ENCODE peak calls at places on chromosomes 1 and 21, in ten cellular contexts. X, I, V, H, Z, P, T, M, L and W are unnamed samples.

GRCh38 chr21:45994738-45995685 is 13.4 kb downstream of the COL6A1 start:
- DNase-seq in T (no peak), V (no peak), I (no peak), H (peak), L (no peak), X (no peak), M (no peak), P (no peak), Z (no peak), W (peak)

GRCh38 chr21:37631319-37632117 is 264.9 kb downstream of the DYRK1A start:
- DNase-seq in I (no peak), P (no peak), X (no peak), H (no peak), V (peak), Z (peak), M (peak), L (no peak), T (no peak), W (no peak)

GRCh38 chr1:103561612-103562395 is 9.6 kb upstream of the AMY2B start:
- DNase-seq in I (peak), V (no peak), P (no peak), H (no peak), L (peak), M (no peak), X (no peak), T (no peak), Z (no peak), W (no peak)

GRCh38 chr1:56590520-56591011 is 11.2 kb upstream of the PLPP3 start:
- DNase-seq in X (no peak), V (no peak), I (peak), P (no peak), T (no peak), L (peak), Z (no peak), H (no peak), M (no peak), W (no peak)

GRCh38 chr1:177278626-177279390 is 108.0 kb downstream of the BRINP2 start:
- DNase-seq in H (no peak), L (peak), P (no peak), X (no peak), Z (no peak), V (peak), I (peak), T (no peak), M (peak), W (no peak)

GRCh38 chr1:19676438-19676922 is 11.8 kb downstream of the HTR6 start:
- DNase-seq in L (peak), P (no peak), I (peak), M (peak), X (no peak), H (peak), T (no peak), Z (peak), V (peak), W (no peak)

GRCh38 chr1:151056574-151056973 is 2.8 kb downstream of the CDC42SE1 start:
- DNase-seq in H (no peak), V (no peak), M (no peak), I (no peak), T (no peak), P (no peak), Z (no peak), X (no peak), L (no peak), W (peak)

GRCh38 chr1:117657031-117657430 is 51.2 kb downstream of the TENT5C start:
- DNase-seq in T (peak), I (peak), H (no peak), P (no peak), V (peak), L (peak), X (no peak), Z (no peak), M (peak), W (no peak)

GRCh38 chr1:54566438-54567141 is 18.6 kb downstream of the ACOT11 start:
- DNase-seq in M (no peak), X (no peak), H (no peak), T (no peak), P (no peak), L (no peak), V (peak), Z (no peak), I (no peak), W (no peak)

GRCh38 chr1:29812397-29813135 is 576.2 kb downstream of the PTPRU start:
- DNase-seq in V (no peak), H (no peak), X (no peak), Z (no peak), I (no peak), L (no peak), T (no peak), P (no peak), M (no peak), W (peak)

GRCh38 chr1:243930822-243931671 is 81.0 kb upstream of the AKT3 start:
- DNase-seq in M (no peak), I (no peak), X (no peak), L (peak), P (no peak), T (no peak), V (no peak), Z (no peak), H (no peak), W (no peak)

GRCh38 chr21:38346286-38346685 is 89.5 kb downstream of the KCNJ15 start:
- DNase-seq in L (no peak), P (no peak), T (no peak), I (no peak), V (no peak), M (no peak), Z (no peak), H (no peak), X (no peak), W (no peak)

GRCh38 chr1:151199860-151200581 is 1.7 kb downstream of the PIP5K1A start:
- DNase-seq in T (peak), Z (no peak), X (no peak), H (no peak), M (peak), I (peak), V (peak), P (no peak), L (peak), W (peak)

GRCh38 chr1:43881415-43881814 is 52.2 kb upstream of the ARTN start:
- DNase-seq in I (no peak), Z (no peak), H (no peak), V (no peak), P (no peak), L (peak), T (no peak), X (no peak), M (no peak), W (no peak)

GRCh38 chr1:93702828-93703183 is 21.2 kb upstream of the BCAR3 start:
- DNase-seq in M (no peak), V (no peak), T (no peak), P (no peak), H (no peak), X (no peak), L (no peak), Z (no peak), I (no peak), W (no peak)

GRCh38 chr1:77467741-77468140 is 185.9 kb downstream of the AK5 start:
- DNase-seq in P (no peak), I (no peak), T (no peak), H (no peak), M (no peak), V (peak), Z (no peak), X (no peak), L (peak), W (no peak)

GRCh38 chr1:54582566-54583306 is 34.7 kb downstream of the ACOT11 start:
- DNase-seq in T (no peak), P (no peak), H (no peak), Z (peak), X (no peak), I (no peak), V (peak), M (no peak), L (no peak), W (no peak)

GRCh38 chr1:186275818-186276217 is 99.2 kb downstream of the TPR start:
- DNase-seq in M (no peak), I (peak), H (no peak), P (no peak), L (no peak), X (no peak), V (no peak), Z (no peak), T (no peak), W (no peak)

GRCh38 chr1:23422955-23423354 is 1.6 kb downstream of the TCEA3 start:
- DNase-seq in T (no peak), M (no peak), L (no peak), I (peak), P (no peak), V (no peak), H (no peak), X (no peak), Z (peak), W (no peak)

GRCh38 chr21:43959231-43960041 is 52.7 kb upstream of the TRAPPC10 start:
- DNase-seq in T (no peak), Z (no peak), H (no peak), I (no peak), V (no peak), L (no peak), X (no peak), M (no peak), P (no peak), W (no peak)